ENCODE peak calls at places on chromosomes 12 and 14, in five cellular contexts. Q, A, H, R and J are unnamed samples.

GRCh38 chr12:323507-323906 is 60.9 kb upstream of the SLC6A13 start:
- DNase-seq in Q (no peak), A (no peak), H (no peak), R (no peak), J (no peak)

GRCh38 chr12:110702081-110702480 is 13.2 kb upstream of the HVCN1 start:
- DNase-seq in Q (no peak), A (no peak), H (no peak), R (no peak), J (no peak)

GRCh38 chr12:111773801-111774551 is 7.2 kb downstream of the ALDH2 start:
- DNase-seq in Q (peak), A (peak), H (no peak), R (peak), J (no peak)

GRCh38 chr12:143964-144649 is 69.8 kb downstream of the SLC6A12 start:
- DNase-seq in Q (no peak), A (peak), H (no peak), R (peak), J (no peak)

GRCh38 chr12:92640686-92641085 is 62.1 kb upstream of the PLEKHG7 start:
- DNase-seq in Q (no peak), A (no peak), H (no peak), R (no peak), J (no peak)

GRCh38 chr12:115553622-115554021 is 723.9 kb downstream of the MED13L start:
- DNase-seq in Q (no peak), A (no peak), H (no peak), R (no peak), J (no peak)

GRCh38 chr12:85920324-85920947 is 46.3 kb downstream of the NTS start:
- DNase-seq in Q (peak), A (no peak), H (no peak), R (no peak), J (no peak)

GRCh38 chr12:53046655-53047220 is 3.1 kb upstream of the TNS2 start:
- DNase-seq in Q (peak), A (peak), H (peak), R (no peak), J (peak)

GRCh38 chr14:89621009-89621421 is 204.0 kb upstream of the FOXN3 start:
- DNase-seq in Q (no peak), A (no peak), H (no peak), R (no peak), J (no peak)

GRCh38 chr12:26121841-26122680 is 2.8 kb downstream of the BHLHE41 start:
- DNase-seq in Q (no peak), A (peak), H (no peak), R (peak), J (no peak)

GRCh38 chr12:29616664-29617409 is 119.4 kb upstream of the OVCH1 start:
- DNase-seq in Q (peak), A (no peak), H (peak), R (no peak), J (no peak)

GRCh38 chr12:19431407-19432308 is 7.6 kb upstream of the AEBP2 start:
- DNase-seq in Q (peak), A (no peak), H (no peak), R (no peak), J (no peak)

GRCh38 chr14:39946796-39947195 is 514.6 kb upstream of the FBXO33 start:
- DNase-seq in Q (no peak), A (no peak), H (no peak), R (no peak), J (no peak)

GRCh38 chr12:497501-498160 is 37.9 kb downstream of the B4GALNT3 start:
- DNase-seq in Q (no peak), A (no peak), H (no peak), R (no peak), J (no peak)

GRCh38 chr14:93160353-93160801 is 24.3 kb downstream of the MOAP1 start:
- DNase-seq in Q (peak), A (no peak), H (no peak), R (peak), J (no peak)

GRCh38 chr12:113097716-113098427 is 37.7 kb downstream of the RASAL1 start:
- DNase-seq in Q (peak), A (no peak), H (peak), R (no peak), J (peak)

GRCh38 chr12:125983784-125984510 is 918.7 kb downstream of the AACS start:
- DNase-seq in Q (peak), A (no peak), H (no peak), R (no peak), J (no peak)

GRCh38 chr12:125983094-125983783 is 918.0 kb downstream of the AACS start:
- DNase-seq in Q (peak), A (peak), H (peak), R (no peak), J (no peak)

GRCh38 chr12:125981610-125982253 is 916.5 kb downstream of the AACS start:
- DNase-seq in Q (no peak), A (no peak), H (no peak), R (no peak), J (no peak)
- H3K27ac ChIP-seq in Q (peak), A (no peak), H (no peak), R (no peak), J (no peak)

DNA sequence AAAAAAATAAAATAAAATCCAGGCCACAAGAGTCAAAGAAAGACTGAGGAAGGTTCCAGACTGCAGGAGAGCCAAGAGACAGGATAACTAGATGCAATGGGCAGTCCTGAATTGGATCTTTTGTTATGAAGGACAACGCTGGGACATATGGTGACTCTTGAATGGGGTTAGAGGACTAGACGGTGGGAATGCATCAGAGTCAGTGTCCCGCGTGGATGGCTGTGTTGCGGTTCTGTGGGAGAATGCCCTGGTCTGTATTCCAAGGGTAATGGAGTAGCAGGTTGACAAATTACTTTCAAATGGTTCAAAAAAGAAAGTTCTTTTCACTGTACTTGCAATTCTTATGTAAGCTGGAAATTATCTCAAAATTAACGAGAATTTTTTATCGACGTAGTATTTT is 20.1 kb downstream of the SSH1 start:
- DNase-seq in Q (no peak), A (no peak), H (no peak), R (no peak), J (no peak)
- H3K27ac ChIP-seq in Q (peak), A (peak), H (peak), R (peak), J (peak)

GRCh38 chr14:95525999-95526398 is 8.9 kb upstream of the GLRX5 start:
- DNase-seq in Q (no peak), A (no peak), H (no peak), R (no peak), J (no peak)
- H3K27ac ChIP-seq in Q (peak), A (no peak), H (no peak), R (peak), J (peak)

DNA sequence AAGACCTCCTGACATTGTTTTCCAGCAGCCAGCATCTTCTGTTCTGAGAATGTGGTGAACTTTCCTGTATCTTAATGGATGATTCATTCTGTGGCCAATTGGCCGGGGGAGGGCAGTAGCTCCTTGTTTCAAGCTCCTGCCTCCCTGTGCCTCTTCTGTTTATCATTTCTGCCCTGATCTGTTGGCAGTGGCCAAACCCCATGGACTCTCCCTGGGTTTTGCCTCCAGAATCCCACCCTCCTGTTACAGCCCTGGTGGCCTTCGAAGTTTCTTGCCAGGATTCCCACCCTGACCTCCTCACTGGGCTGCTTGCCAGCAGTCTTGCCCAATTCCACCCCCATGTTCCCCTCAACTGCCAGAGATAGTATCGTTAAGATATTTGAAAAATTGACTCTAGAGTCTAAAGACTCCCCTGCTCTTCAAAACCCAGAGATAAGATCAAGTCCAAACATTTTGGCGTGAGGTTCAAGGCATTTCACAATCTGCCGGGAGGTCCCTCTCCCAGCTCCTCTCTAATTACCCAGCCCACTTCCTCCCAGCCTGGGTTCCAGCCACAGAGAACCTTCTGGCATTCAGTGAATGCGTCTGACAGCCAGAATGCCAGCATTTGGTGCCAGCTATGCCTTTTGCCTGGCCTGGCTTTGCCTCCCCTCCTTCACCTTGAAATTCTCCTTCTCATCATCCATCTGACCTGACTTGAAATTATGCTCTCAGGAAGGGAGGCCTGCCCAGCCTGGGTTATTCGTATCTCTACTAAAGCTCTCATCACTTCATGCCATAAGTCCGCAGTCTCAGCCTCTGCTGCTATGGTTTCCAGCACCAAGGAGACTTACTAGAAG is 37.7 kb upstream of the TXNRD1 start:
- DNase-seq in Q (peak), A (peak), H (no peak), R (no peak), J (peak)
- H3K27ac ChIP-seq in Q (peak), A (peak), H (no peak), R (peak), J (peak)

DNA sequence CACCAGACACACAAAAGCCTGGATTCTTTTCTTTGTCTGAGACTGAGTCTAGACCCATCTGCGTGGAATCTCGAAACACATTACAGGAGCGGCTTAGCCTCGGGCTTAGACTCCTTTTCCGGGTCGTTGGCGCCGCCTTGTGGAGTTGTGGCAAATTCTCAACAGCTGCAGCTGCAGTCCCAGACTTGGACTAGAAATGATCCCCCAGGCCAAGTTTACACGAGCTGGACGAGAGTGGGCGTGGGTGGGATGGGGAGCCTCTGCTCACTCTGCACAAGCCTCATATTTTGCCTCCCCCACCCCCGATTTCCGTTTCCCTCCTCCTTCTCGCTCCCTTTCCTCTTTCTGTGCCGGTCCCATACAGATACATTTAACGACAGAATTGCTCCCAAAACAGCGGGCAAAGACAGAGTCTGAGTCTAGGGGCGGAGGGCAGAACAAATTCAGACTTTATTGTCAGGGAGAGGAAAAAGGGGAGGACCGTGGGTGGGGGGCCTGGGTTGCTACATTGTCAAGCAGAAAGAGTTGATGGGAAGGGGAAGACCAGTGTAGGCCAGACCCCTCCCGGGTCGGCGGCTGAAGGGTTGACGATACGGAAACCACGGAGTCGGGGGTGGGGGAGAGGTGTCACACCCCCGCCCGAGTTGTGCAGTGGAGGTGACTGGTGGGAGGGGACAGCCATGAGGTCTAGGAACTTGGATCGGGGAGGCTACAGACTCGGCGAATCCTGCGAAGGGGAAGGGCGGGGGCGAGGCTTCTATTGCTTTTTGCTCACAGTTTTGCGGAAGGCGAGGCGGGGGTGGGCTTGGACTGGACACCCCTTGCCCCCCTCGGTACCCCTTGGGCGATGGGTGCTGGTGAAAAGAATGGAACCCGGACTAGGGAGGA is 4.7 kb upstream of the GPR84 start:
- DNase-seq in Q (peak), A (peak), H (peak), R (peak), J (peak)
- H3K27ac ChIP-seq in Q (peak), A (peak), H (no peak), R (peak), J (peak)